ENCODE peak calls at places on chromosomes 4 and X, in nine cellular contexts. J is neuronal stem cell, S is cardiac muscle cell, H is astrocyte of the cerebellum, N is left ventricle myocardium inferior, R is suprapubic skin, C is neural progenitor cell, B is sigmoid colon, F is DND-41. D is an unnamed sample.

GRCh38 chrX:65241059-65241721 is 264.9 kb upstream of the ZC4H2 start:
- DNase-seq in J (no peak), F (no peak), B (no peak), N (no peak), R (no peak), S (no peak), C (peak; percentile 5), H (no peak), D (no peak)

GRCh38 chrX:73267206-73267605 is 52.6 kb upstream of the NAP1L2 start:
- DNase-seq in B (no peak), J (no peak), R (no peak), F (no peak), H (no peak), N (no peak), S (no peak), C (no peak), D (no peak)

GRCh38 chrX:1392376-1393130 is 640 bp upstream of the SLC25A6 start:
- DNase-seq in F (no peak), B (peak; percentile 91), C (peak; percentile 84), J (no peak), H (peak; percentile 27), R (no peak), N (peak; percentile 69), S (peak; percentile 78), D (peak; percentile 28)

GRCh38 chrX:148700021-148700420 is 199.6 kb downstream of the AFF2 start:
- DNase-seq in N (no peak), C (no peak), R (no peak), J (no peak), B (no peak), S (no peak), H (no peak), F (no peak), D (no peak)

GRCh38 chr4:40924096-40924792 is 174.5 kb downstream of the NSUN7 start:
- DNase-seq in J (peak; percentile 40), N (peak; percentile 57), R (no peak), C (peak; percentile 48), B (no peak), S (peak; percentile 64), H (peak; percentile 16), F (peak; percentile 72), D (peak; percentile 42)

GRCh38 chr4:181909368-181909767 is 333.8 kb upstream of the TENM3 start:
- DNase-seq in R (no peak), H (peak; percentile 40), N (no peak), J (no peak), S (peak; percentile 49), C (no peak), F (no peak), B (no peak), D (no peak)

GRCh38 chr4:16818005-16818404 is 80.4 kb downstream of the LDB2 start:
- DNase-seq in H (no peak), J (no peak), R (no peak), S (no peak), B (no peak), C (no peak), N (no peak), F (no peak), D (no peak)

GRCh38 chr4:146159384-146160058 is 16.0 kb upstream of the LSM6 start:
- DNase-seq in J (no peak), B (no peak), H (no peak), S (no peak), N (no peak), F (no peak), R (no peak), C (no peak), D (no peak)

GRCh38 chr4:15855804-15856475 is 77.8 kb downstream of the CD38 start:
- DNase-seq in J (no peak), R (no peak), S (no peak), F (no peak), N (peak; percentile 76), H (peak; percentile 8), B (peak; percentile 71), C (no peak), D (no peak)

GRCh38 chrX:41667631-41668030 is 21.1 kb upstream of the GPR34 start:
- DNase-seq in S (no peak), N (no peak), B (no peak), R (no peak), H (no peak), F (no peak), J (no peak), C (no peak), D (no peak)

GRCh38 chrX:10833299-10834169 is 213.1 kb upstream of the MID1 start:
- DNase-seq in J (peak; percentile 18), N (no peak), F (no peak), B (peak; percentile 71), R (peak; percentile 74), C (peak; percentile 55), H (no peak), S (peak; percentile 24), D (no peak)

GRCh38 chr4:25503779-25504178 is 126.7 kb downstream of the ANAPC4 start:
- DNase-seq in B (no peak), S (no peak), R (no peak), F (no peak), J (no peak), H (no peak), C (no peak), N (no peak), D (no peak)

GRCh38 chr4:182808673-182809416 is 108.3 kb downstream of the DCTD start:
- DNase-seq in H (no peak), R (no peak), N (no peak), B (no peak), S (no peak), J (no peak), C (no peak), F (peak; percentile 81), D (peak; percentile 78)

GRCh38 chr4:122525865-122526264 is 69.3 kb upstream of the IL2 start:
- DNase-seq in R (no peak), F (no peak), C (no peak), H (no peak), N (no peak), J (no peak), B (no peak), S (peak; percentile 55), D (no peak)

GRCh38 chr4:123849495-123849894 is 452.9 kb downstream of the SPRY1 start:
- DNase-seq in F (no peak), H (no peak), B (no peak), N (no peak), C (no peak), S (no peak), R (no peak), J (no peak), D (no peak)

GRCh38 chr4:81030617-81031388 is at the start of gene BMP3:
- DNase-seq in S (peak; percentile 32), B (peak; percentile 86), F (no peak), H (no peak), R (no peak), N (no peak), J (peak; percentile 43), C (peak; percentile 74), D (no peak)

GRCh38 chrX:136879001-136879667 is 1.4 kb downstream of the RBMX start:
- DNase-seq in R (no peak), H (no peak), F (no peak), B (no peak), N (no peak), C (no peak), J (no peak), S (peak; percentile 27), D (no peak)

DNA sequence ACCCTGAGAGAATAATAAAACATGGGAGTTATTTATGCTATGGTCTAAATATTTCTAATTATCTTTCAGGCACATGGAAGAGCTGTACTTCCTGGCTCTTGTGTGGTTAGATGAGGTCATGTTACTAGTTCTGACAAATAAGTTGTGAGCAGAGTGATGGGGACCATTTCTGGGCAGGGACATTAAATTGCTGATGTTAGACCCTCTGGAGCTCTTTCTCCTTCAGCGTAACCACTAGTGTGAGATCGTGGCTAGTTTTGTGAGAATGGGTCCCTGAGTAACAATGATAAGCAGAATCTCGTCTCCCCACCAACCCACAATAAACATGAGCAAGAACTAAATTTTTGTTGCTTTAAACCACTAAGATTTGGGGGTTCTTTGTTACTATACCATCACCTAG is 107.9 kb downstream of the MAML3 start:
- DNase-seq in F (peak; percentile 41), R (no peak), H (no peak), C (no peak), S (no peak), N (no peak), J (no peak), B (no peak), D (peak; percentile 59)
- H3K4me3 ChIP-seq in F (no peak overlapping the region), R (no peak overlapping the region), H (no peak overlapping the region), C (no peak overlapping the region), S (no peak overlapping the region), N (no peak overlapping the region), J (no peak overlapping the region), B (no peak overlapping the region), D (no peak overlapping the region)

GRCh38 chrX:109934935-109935334 is 68.0 kb upstream of the TMEM164 start:
- DNase-seq in H (no peak), S (peak; percentile 80), N (no peak), B (no peak), F (no peak), R (no peak), J (no peak), C (no peak), D (no peak)
- H3K4me3 ChIP-seq in H (no peak overlapping the region), S (no peak overlapping the region), N (no peak overlapping the region), B (no peak overlapping the region), F (no peak overlapping the region), R (no peak overlapping the region), J (no peak overlapping the region), C (no peak overlapping the region), D (no peak overlapping the region)

GRCh38 chr4:83536649-83537352 is 893 bp downstream of the GPAT3 start:
- DNase-seq in S (no peak), R (no peak), H (no peak), B (no peak), C (peak; percentile 21), F (no peak), J (peak; percentile 4), N (no peak), D (no peak)
- H3K4me3 ChIP-seq in S (peak overlapping the region; percentile 57), R (peak overlapping the region; percentile 72), H (peak overlapping the region; percentile 91), B (peak overlapping the region; percentile 80), C (peak overlapping the region; percentile 57), F (no peak overlapping the region), J (peak overlapping the region; percentile 36), N (peak overlapping the region; percentile 81), D (peak overlapping the region; percentile 68)

GRCh38 chr4:38856046-38856445 is 571 bp downstream of the TLR6 start:
- DNase-seq in B (no peak), J (no peak), F (peak; percentile 37), N (no peak), C (no peak), S (no peak), R (no peak), H (no peak), D (no peak)
- H3K4me3 ChIP-seq in B (peak overlapping the region; percentile 30), J (no peak overlapping the region), F (no peak overlapping the region), N (peak overlapping the region; percentile 30), C (no peak overlapping the region), S (no peak overlapping the region), R (peak overlapping the region; percentile 31), H (no peak overlapping the region), D (peak overlapping the region; percentile 35)

DNA sequence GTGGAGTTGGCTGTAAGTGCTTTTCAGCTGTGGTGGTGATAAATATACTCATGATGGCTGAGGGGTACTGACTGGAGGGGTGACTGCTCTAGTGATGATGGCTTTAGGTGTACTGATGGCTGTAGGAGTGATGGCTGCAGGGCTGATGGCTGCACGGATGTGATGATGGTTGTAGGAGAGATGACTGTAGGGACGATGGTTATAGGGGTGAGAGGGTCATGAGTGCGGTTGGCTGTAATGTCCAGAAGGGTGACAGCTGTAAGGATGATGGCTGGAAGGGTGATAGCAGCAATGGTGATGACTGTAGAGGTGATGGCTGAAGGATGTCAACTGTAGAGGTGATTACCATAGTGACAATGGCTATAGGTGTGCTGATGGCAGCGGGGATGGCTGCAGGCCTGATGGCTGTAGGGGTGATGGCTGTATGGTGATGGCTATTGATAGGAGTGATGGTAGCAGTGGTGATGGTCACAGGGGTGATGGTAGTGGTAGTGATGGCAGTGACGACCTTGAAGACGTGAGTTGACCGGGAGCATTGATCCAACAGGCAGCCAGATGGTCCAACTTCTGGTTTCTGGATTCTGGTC is 570 bp upstream of the SASH3 start:
- DNase-seq in N (no peak), C (no peak), J (no peak), R (no peak), F (no peak), S (no peak), B (no peak), H (no peak), D (no peak)
- H3K4me3 ChIP-seq in N (no peak overlapping the region), C (no peak overlapping the region), J (no peak overlapping the region), R (no peak overlapping the region), F (peak overlapping the region; percentile 65), S (no peak overlapping the region), B (no peak overlapping the region), H (no peak overlapping the region), D (peak overlapping the region; percentile 82)